ENCODE peak calls at places on chromosomes 6 and 20, in four cellular contexts. Z is iPS-NIHi11; M is H7; Y is central memory CD8-positive, alpha-beta T cell. K is an unnamed sample.

GRCh38 chr6:123940551-123940950 is 136.9 kb downstream of the NKAIN2 start:
- DNase-seq in M (no peak), Y (no peak), Z (no peak), K (no peak)

GRCh38 chr6:44275749-44276648 is 5.7 kb downstream of the TMEM151B start:
- DNase-seq in M (peak; percentile 86), Z (peak; percentile 82), Y (no peak), K (no peak)

GRCh38 chr6:56297022-56297995 is 49.9 kb upstream of the COL21A1 start:
- DNase-seq in M (no peak), Z (no peak), Y (no peak), K (no peak)

GRCh38 chr20:60467078-60467477 is 508.9 kb downstream of the CDH26 start:
- DNase-seq in Y (no peak), Z (no peak), M (no peak), K (no peak)

GRCh38 chr6:143505111-143505510 is 6.4 kb downstream of the FUCA2 start:
- DNase-seq in Y (no peak), M (no peak), Z (no peak), K (no peak)

GRCh38 chr6:133041020-133041419 is 200.1 kb upstream of the EYA4 start:
- DNase-seq in Y (no peak), Z (no peak), M (no peak), K (no peak)

GRCh38 chr6:1190361-1190760 is 121.5 kb upstream of the FOXQ1 start:
- DNase-seq in Y (no peak), M (no peak), Z (peak; percentile 39), K (no peak)

GRCh38 chr6:113645576-113645970 is 211.6 kb upstream of the MARCKS start:
- DNase-seq in Y (no peak), M (no peak), Z (no peak), K (no peak)

GRCh38 chr20:53408728-53409157 is 184.9 kb downstream of the ZNF217 start:
- DNase-seq in Z (no peak), Y (no peak), M (no peak), K (no peak)

GRCh38 chr6:125571207-125571740 is 178.2 kb upstream of the HEY2 start:
- DNase-seq in Z (no peak), M (no peak), Y (no peak), K (no peak)

GRCh38 chr6:36944650-36945049 is 9.9 kb upstream of the PI16 start:
- DNase-seq in Z (no peak), Y (no peak), M (no peak), K (no peak)

GRCh38 chr6:87718662-87719433 is 16.8 kb upstream of the AKIRIN2 start:
- DNase-seq in Z (no peak), M (no peak), Y (no peak), K (no peak)

GRCh38 chr20:44776977-44777376 is 31.3 kb downstream of the KCNK15 start:
- DNase-seq in Z (peak; percentile 65), M (no peak), Y (no peak), K (no peak)

GRCh38 chr6:99711925-99712324 is 105.3 kb downstream of the PRDM13 start:
- DNase-seq in M (no peak), Y (no peak), Z (no peak), K (no peak)

GRCh38 chr20:4216866-4217265 is 201.5 kb upstream of the RNF24 start:
- DNase-seq in Z (no peak), Y (no peak), M (no peak), K (no peak)

GRCh38 chr6:170226647-170227046 is 64.2 kb downstream of the DLL1 start:
- DNase-seq in M (no peak), Z (no peak), Y (no peak), K (no peak)

GRCh38 chr6:111614833-111615582 is 9.3 kb upstream of the TRAF3IP2 start:
- DNase-seq in M (peak; percentile 76), Z (peak; percentile 67), Y (no peak), K (no peak)

GRCh38 chr20:9021699-9022098 is 47.2 kb upstream of the PLCB4 start:
- DNase-seq in Y (no peak), Z (peak; percentile 53), M (peak; percentile 36), K (no peak)